ENCODE peak calls at places on chromosome 12, in five cellular contexts. One of them, this sample, is unnamed.

GRCh38 chr12:99957866-99958466 is 26.8 kb downstream of the ANKS1B start:
- DNase-seq in NCI-H2171: no peak
- DNase-seq in lower lobe of right lung: no peak
- DNase-seq in epithelial cell of esophagus: no peak
- DNase-seq in activated T-helper 1 cell treated with anti-CD3 and anti-CD28 coated beads, Interleukin-12 subunit alpha, Interleukin-12 subunit beta, Interleukin-2, Interleukin-4 antibody, amounts not matched to agents 30 ng/mL and 10 ng/mL and 1 ng/mL, durations not matched to agents 14 hours and 24 hours and 36 hours: no peak
- DNase-seq in this sample: no peak

GRCh38 chr12:124150176-124150575 is 144.7 kb upstream of the RFLNA start:
- DNase-seq in NCI-H2171: peak; percentile 84
- DNase-seq in lower lobe of right lung: no peak
- DNase-seq in epithelial cell of esophagus: no peak
- DNase-seq in activated T-helper 1 cell treated with anti-CD3 and anti-CD28 coated beads, Interleukin-12 subunit alpha, Interleukin-12 subunit beta, Interleukin-2, Interleukin-4 antibody, amounts not matched to agents 30 ng/mL and 10 ng/mL and 1 ng/mL, durations not matched to agents 14 hours and 24 hours and 36 hours: no peak
- DNase-seq in this sample: no peak

GRCh38 chr12:59036973-59037807 is 116.9 kb upstream of the LRIG3 start:
- DNase-seq in NCI-H2171: no peak
- DNase-seq in lower lobe of right lung: no peak
- DNase-seq in epithelial cell of esophagus: no peak
- DNase-seq in activated T-helper 1 cell treated with anti-CD3 and anti-CD28 coated beads, Interleukin-12 subunit alpha, Interleukin-12 subunit beta, Interleukin-2, Interleukin-4 antibody, amounts not matched to agents 30 ng/mL and 10 ng/mL and 1 ng/mL, durations not matched to agents 14 hours and 24 hours and 36 hours: no peak
- DNase-seq in this sample: peak; percentile 73

GRCh38 chr12:30701056-30701455 is 5.4 kb upstream of the IPO8 start:
- DNase-seq in NCI-H2171: peak; percentile 16
- DNase-seq in lower lobe of right lung: no peak
- DNase-seq in epithelial cell of esophagus: no peak
- DNase-seq in activated T-helper 1 cell treated with anti-CD3 and anti-CD28 coated beads, Interleukin-12 subunit alpha, Interleukin-12 subunit beta, Interleukin-2, Interleukin-4 antibody, amounts not matched to agents 30 ng/mL and 10 ng/mL and 1 ng/mL, durations not matched to agents 14 hours and 24 hours and 36 hours: no peak
- DNase-seq in this sample: no peak

GRCh38 chr12:30908389-30909087 is 18.0 kb upstream of the TSPAN11 start:
- DNase-seq in NCI-H2171: peak; percentile 66
- DNase-seq in lower lobe of right lung: no peak
- DNase-seq in epithelial cell of esophagus: no peak
- DNase-seq in activated T-helper 1 cell treated with anti-CD3 and anti-CD28 coated beads, Interleukin-12 subunit alpha, Interleukin-12 subunit beta, Interleukin-2, Interleukin-4 antibody, amounts not matched to agents 30 ng/mL and 10 ng/mL and 1 ng/mL, durations not matched to agents 14 hours and 24 hours and 36 hours: no peak
- DNase-seq in this sample: no peak

GRCh38 chr12:67477682-67478265 is 170.8 kb upstream of the DYRK2 start:
- DNase-seq in NCI-H2171: peak; percentile 67
- DNase-seq in lower lobe of right lung: no peak
- DNase-seq in epithelial cell of esophagus: no peak
- DNase-seq in activated T-helper 1 cell treated with anti-CD3 and anti-CD28 coated beads, Interleukin-12 subunit alpha, Interleukin-12 subunit beta, Interleukin-2, Interleukin-4 antibody, amounts not matched to agents 30 ng/mL and 10 ng/mL and 1 ng/mL, durations not matched to agents 14 hours and 24 hours and 36 hours: no peak
- DNase-seq in this sample: no peak

GRCh38 chr12:19298837-19299605 is 140.3 kb upstream of the AEBP2 start:
- DNase-seq in NCI-H2171: no peak
- DNase-seq in lower lobe of right lung: no peak
- DNase-seq in epithelial cell of esophagus: peak; percentile 66
- DNase-seq in activated T-helper 1 cell treated with anti-CD3 and anti-CD28 coated beads, Interleukin-12 subunit alpha, Interleukin-12 subunit beta, Interleukin-2, Interleukin-4 antibody, amounts not matched to agents 30 ng/mL and 10 ng/mL and 1 ng/mL, durations not matched to agents 14 hours and 24 hours and 36 hours: no peak
- DNase-seq in this sample: peak; percentile 23

GRCh38 chr12:64675795-64676194 is 65.5 kb downstream of the RASSF3 start:
- DNase-seq in NCI-H2171: peak; percentile 20
- DNase-seq in lower lobe of right lung: no peak
- DNase-seq in epithelial cell of esophagus: no peak
- DNase-seq in activated T-helper 1 cell treated with anti-CD3 and anti-CD28 coated beads, Interleukin-12 subunit alpha, Interleukin-12 subunit beta, Interleukin-2, Interleukin-4 antibody, amounts not matched to agents 30 ng/mL and 10 ng/mL and 1 ng/mL, durations not matched to agents 14 hours and 24 hours and 36 hours: no peak
- DNase-seq in this sample: peak; percentile 45

GRCh38 chr12:106342397-106343212 is 14.9 kb upstream of the POLR3B start:
- DNase-seq in NCI-H2171: no peak
- DNase-seq in lower lobe of right lung: peak; percentile 65
- DNase-seq in epithelial cell of esophagus: peak; percentile 65
- DNase-seq in activated T-helper 1 cell treated with anti-CD3 and anti-CD28 coated beads, Interleukin-12 subunit alpha, Interleukin-12 subunit beta, Interleukin-2, Interleukin-4 antibody, amounts not matched to agents 30 ng/mL and 10 ng/mL and 1 ng/mL, durations not matched to agents 14 hours and 24 hours and 36 hours: no peak
- DNase-seq in this sample: peak; percentile 67

GRCh38 chr12:64318605-64319004 is 72.0 kb downstream of the C12orf56 start:
- DNase-seq in NCI-H2171: no peak
- DNase-seq in lower lobe of right lung: no peak
- DNase-seq in epithelial cell of esophagus: peak; percentile 36
- DNase-seq in activated T-helper 1 cell treated with anti-CD3 and anti-CD28 coated beads, Interleukin-12 subunit alpha, Interleukin-12 subunit beta, Interleukin-2, Interleukin-4 antibody, amounts not matched to agents 30 ng/mL and 10 ng/mL and 1 ng/mL, durations not matched to agents 14 hours and 24 hours and 36 hours: no peak
- DNase-seq in this sample: no peak

GRCh38 chr12:95258146-95258545 is 40.5 kb downstream of the VEZT start:
- DNase-seq in NCI-H2171: no peak
- DNase-seq in lower lobe of right lung: no peak
- DNase-seq in epithelial cell of esophagus: peak; percentile 59
- DNase-seq in activated T-helper 1 cell treated with anti-CD3 and anti-CD28 coated beads, Interleukin-12 subunit alpha, Interleukin-12 subunit beta, Interleukin-2, Interleukin-4 antibody, amounts not matched to agents 30 ng/mL and 10 ng/mL and 1 ng/mL, durations not matched to agents 14 hours and 24 hours and 36 hours: no peak
- DNase-seq in this sample: peak; percentile 49

GRCh38 chr12:55694651-55695050 is 13.1 kb downstream of the ITGA7 start:
- DNase-seq in NCI-H2171: no peak
- DNase-seq in lower lobe of right lung: no peak
- DNase-seq in epithelial cell of esophagus: no peak
- DNase-seq in activated T-helper 1 cell treated with anti-CD3 and anti-CD28 coated beads, Interleukin-12 subunit alpha, Interleukin-12 subunit beta, Interleukin-2, Interleukin-4 antibody, amounts not matched to agents 30 ng/mL and 10 ng/mL and 1 ng/mL, durations not matched to agents 14 hours and 24 hours and 36 hours: no peak
- DNase-seq in this sample: no peak

GRCh38 chr12:46702581-46703344 is 123.0 kb downstream of the SLC38A4 start:
- DNase-seq in NCI-H2171: no peak
- DNase-seq in lower lobe of right lung: no peak
- DNase-seq in epithelial cell of esophagus: peak; percentile 100
- DNase-seq in activated T-helper 1 cell treated with anti-CD3 and anti-CD28 coated beads, Interleukin-12 subunit alpha, Interleukin-12 subunit beta, Interleukin-2, Interleukin-4 antibody, amounts not matched to agents 30 ng/mL and 10 ng/mL and 1 ng/mL, durations not matched to agents 14 hours and 24 hours and 36 hours: no peak
- DNase-seq in this sample: peak; percentile 99

GRCh38 chr12:107891967-107892366 is 117.5 kb downstream of the ASCL4 start:
- DNase-seq in NCI-H2171: no peak
- DNase-seq in lower lobe of right lung: no peak
- DNase-seq in epithelial cell of esophagus: peak; percentile 7
- DNase-seq in activated T-helper 1 cell treated with anti-CD3 and anti-CD28 coated beads, Interleukin-12 subunit alpha, Interleukin-12 subunit beta, Interleukin-2, Interleukin-4 antibody, amounts not matched to agents 30 ng/mL and 10 ng/mL and 1 ng/mL, durations not matched to agents 14 hours and 24 hours and 36 hours: no peak
- DNase-seq in this sample: no peak

GRCh38 chr12:119949594-119949993 is 39.4 kb upstream of the BICDL1 start:
- DNase-seq in NCI-H2171: peak; percentile 59
- DNase-seq in lower lobe of right lung: no peak
- DNase-seq in epithelial cell of esophagus: no peak
- DNase-seq in activated T-helper 1 cell treated with anti-CD3 and anti-CD28 coated beads, Interleukin-12 subunit alpha, Interleukin-12 subunit beta, Interleukin-2, Interleukin-4 antibody, amounts not matched to agents 30 ng/mL and 10 ng/mL and 1 ng/mL, durations not matched to agents 14 hours and 24 hours and 36 hours: no peak
- DNase-seq in this sample: no peak

This sample was measured in mammary epithelial cell.